ENCODE peak calls at places on chromosomes 13 and 19, in seven cellular contexts. One of them, this sample, is unnamed. For H3K27me3, the result is how much of the 10 kb centered on the place peaks cover.

GRCh38 chr13:40371531-40372125 is 294.8 kb downstream of the FOXO1 start:
- DNase-seq in BJ: no peak
- DNase-seq in DND-41: no peak
- DNase-seq in heart left ventricle: no peak
- DNase-seq in testis: no peak
- DNase-seq in cardiac muscle cell: no peak
- DNase-seq in PC-9: no peak
- DNase-seq in this sample: no peak

GRCh38 chr19:34888091-34888490 is 38.6 kb upstream of the ZNF30 start:
- DNase-seq in BJ: no peak
- DNase-seq in cardiac muscle cell: no peak
- DNase-seq in PC-9: no peak
- DNase-seq in heart left ventricle: no peak
- DNase-seq in testis: no peak
- DNase-seq in DND-41: no peak
- DNase-seq in this sample: no peak

GRCh38 chr19:4264812-4265211 is 14.3 kb upstream of the SHD start:
- DNase-seq in DND-41: no peak
- DNase-seq in cardiac muscle cell: no peak
- DNase-seq in heart left ventricle: no peak
- DNase-seq in PC-9: no peak
- DNase-seq in testis: no peak
- DNase-seq in BJ: no peak
- DNase-seq in this sample: no peak

GRCh38 chr13:109113427-109113826 is 484.0 kb downstream of the MYO16 start:
- DNase-seq in BJ: no peak
- DNase-seq in cardiac muscle cell: no peak
- DNase-seq in PC-9: no peak
- DNase-seq in testis: no peak
- DNase-seq in heart left ventricle: no peak
- DNase-seq in DND-41: no peak
- DNase-seq in this sample: no peak

GRCh38 chr13:98847780-98848179 is 95.3 kb upstream of the SLC15A1 start:
- DNase-seq in cardiac muscle cell: peak
- DNase-seq in heart left ventricle: no peak
- DNase-seq in BJ: no peak
- DNase-seq in PC-9: no peak
- DNase-seq in DND-41: no peak
- DNase-seq in testis: no peak
- DNase-seq in this sample: no peak

GRCh38 chr19:1567116-1567847 is 843 bp downstream of the MEX3D start:
- DNase-seq in BJ: no peak
- DNase-seq in cardiac muscle cell: peak
- DNase-seq in heart left ventricle: peak
- DNase-seq in DND-41: no peak
- DNase-seq in testis: no peak
- DNase-seq in PC-9: no peak
- DNase-seq in this sample: peak

GRCh38 chr13:94494021-94494420 is 14.5 kb upstream of the DCT start:
- DNase-seq in BJ: no peak
- DNase-seq in PC-9: no peak
- DNase-seq in heart left ventricle: no peak
- DNase-seq in DND-41: peak
- DNase-seq in testis: no peak
- DNase-seq in cardiac muscle cell: no peak
- DNase-seq in this sample: peak

GRCh38 chr19:2041436-2041685 is 9.7 kb downstream of the MKNK2 start:
- DNase-seq in DND-41: no peak
- DNase-seq in BJ: no peak
- DNase-seq in heart left ventricle: no peak
- DNase-seq in testis: no peak
- DNase-seq in PC-9: no peak
- DNase-seq in cardiac muscle cell: no peak
- DNase-seq in this sample: no peak

GRCh38 chr13:76440568-76440967 is 445.6 kb downstream of the KCTD12 start:
- DNase-seq in BJ: no peak
- DNase-seq in heart left ventricle: no peak
- DNase-seq in testis: no peak
- DNase-seq in cardiac muscle cell: no peak
- DNase-seq in PC-9: no peak
- DNase-seq in DND-41: no peak
- DNase-seq in this sample: no peak

GRCh38 chr13:59666504-59666903 is 497.2 kb downstream of the DIAPH3 start:
- DNase-seq in heart left ventricle: no peak
- DNase-seq in BJ: no peak
- DNase-seq in testis: no peak
- DNase-seq in PC-9: no peak
- DNase-seq in cardiac muscle cell: peak
- DNase-seq in DND-41: no peak
- DNase-seq in this sample: no peak

GRCh38 chr13:20033486-20033885 is 75.0 kb downstream of the ZMYM2 start:
- DNase-seq in testis: no peak
- DNase-seq in PC-9: no peak
- DNase-seq in cardiac muscle cell: no peak
- DNase-seq in DND-41: no peak
- DNase-seq in heart left ventricle: no peak
- DNase-seq in BJ: no peak
- DNase-seq in this sample: no peak

GRCh38 chr13:48588120-48588519 is 55.2 kb upstream of the RCBTB2 start:
- DNase-seq in BJ: no peak
- DNase-seq in cardiac muscle cell: no peak
- DNase-seq in PC-9: no peak
- DNase-seq in DND-41: no peak
- DNase-seq in heart left ventricle: no peak
- DNase-seq in testis: no peak
- DNase-seq in this sample: no peak

GRCh38 chr13:74264333-74264732 is 130.1 kb upstream of the KLF12 start:
- DNase-seq in DND-41: no peak
- DNase-seq in BJ: no peak
- DNase-seq in PC-9: no peak
- DNase-seq in testis: no peak
- DNase-seq in cardiac muscle cell: no peak
- DNase-seq in heart left ventricle: no peak
- DNase-seq in this sample: no peak

GRCh38 chr13:64684685-64685431 is 2545.3 kb downstream of the PCDH9 start:
- DNase-seq in PC-9: no peak
- DNase-seq in testis: no peak
- DNase-seq in DND-41: no peak
- DNase-seq in BJ: no peak
- DNase-seq in heart left ventricle: no peak
- DNase-seq in cardiac muscle cell: peak
- DNase-seq in this sample: no peak

GRCh38 chr13:67736646-67737420 is 506.7 kb upstream of the PCDH9 start:
- DNase-seq in cardiac muscle cell: peak
- DNase-seq in heart left ventricle: no peak
- DNase-seq in testis: peak
- DNase-seq in BJ: no peak
- DNase-seq in DND-41: no peak
- DNase-seq in PC-9: no peak
- DNase-seq in this sample: peak
- TF ChIP-seq CTCF in cardiac muscle cell: no peak
- TF ChIP-seq CTCF in heart left ventricle: no peak
- TF ChIP-seq CTCF in testis: no peak
- TF ChIP-seq CTCF in BJ: no peak
- TF ChIP-seq CTCF in DND-41: peak
- TF ChIP-seq CTCF in PC-9: no peak
- TF ChIP-seq CTCF in this sample: peak

DNA sequence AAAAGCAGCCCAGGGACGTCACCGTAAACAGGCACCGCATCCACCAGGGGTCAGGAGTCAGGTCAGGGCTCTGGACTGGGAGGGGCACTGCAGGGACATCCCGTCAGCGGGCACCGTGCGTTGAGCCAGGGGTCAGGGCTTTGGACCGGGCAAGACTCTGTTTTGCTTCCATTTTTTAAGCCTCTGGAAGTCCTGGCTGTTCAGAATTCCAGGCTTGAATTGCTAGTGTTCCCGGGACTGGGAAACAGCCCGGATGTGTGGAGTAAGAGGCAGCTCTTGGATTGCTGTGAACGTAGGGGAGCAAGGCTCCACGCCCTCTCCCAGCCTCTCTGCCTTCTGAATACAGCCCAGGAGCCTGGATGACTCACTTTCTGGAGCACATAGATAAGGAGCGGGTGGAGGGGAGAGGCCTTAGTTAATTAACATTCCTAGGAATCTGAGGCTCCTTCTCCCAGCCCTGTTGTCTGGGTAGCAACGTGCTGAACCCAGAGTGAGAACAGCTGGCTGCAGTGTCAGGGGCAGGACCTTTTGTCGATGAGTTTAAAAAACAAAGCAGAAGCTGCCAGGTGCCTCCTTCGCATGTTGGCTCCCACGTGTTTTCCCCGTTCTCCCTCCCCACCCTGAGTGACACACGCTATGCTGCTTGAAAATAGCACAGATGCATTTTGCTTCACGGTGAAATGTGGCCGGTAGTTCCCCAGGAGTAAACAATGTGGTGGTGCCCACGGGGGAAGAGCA is 21.9 kb downstream of the ATP11A start:
- DNase-seq in heart left ventricle: peak
- DNase-seq in BJ: peak
- DNase-seq in testis: peak
- DNase-seq in cardiac muscle cell: peak
- DNase-seq in DND-41: no peak
- DNase-seq in PC-9: peak
- DNase-seq in this sample: peak
- H3K4me3 ChIP-seq in heart left ventricle: peak
- H3K4me3 ChIP-seq in BJ: peak
- H3K4me3 ChIP-seq in testis: no peak
- H3K4me3 ChIP-seq in cardiac muscle cell: no peak
- H3K4me3 ChIP-seq in DND-41: no peak
- H3K4me3 ChIP-seq in PC-9: peak
- H3K4me3 ChIP-seq in this sample: no peak

GRCh38 chr19:14061081-14061749 is 661 bp downstream of the PALM3 start:
- DNase-seq in cardiac muscle cell: peak
- DNase-seq in testis: no peak
- DNase-seq in heart left ventricle: no peak
- DNase-seq in PC-9: peak
- DNase-seq in DND-41: no peak
- DNase-seq in BJ: no peak
- DNase-seq in this sample: no peak

GRCh38 chr19:14062558-14062855 is 631 bp upstream of the PALM3 start:
- DNase-seq in BJ: no peak
- DNase-seq in testis: no peak
- DNase-seq in heart left ventricle: no peak
- DNase-seq in cardiac muscle cell: no peak
- DNase-seq in PC-9: peak
- DNase-seq in DND-41: no peak
- DNase-seq in this sample: no peak

GRCh38 chr19:14061751-14062557 is at the start of gene PALM3:
- DNase-seq in cardiac muscle cell: no peak
- DNase-seq in BJ: no peak
- DNase-seq in DND-41: no peak
- DNase-seq in testis: peak
- DNase-seq in PC-9: peak
- DNase-seq in heart left ventricle: no peak
- DNase-seq in this sample: no peak

GRCh38 chr19:14066139-14066538 is 4.3 kb upstream of the PALM3 start:
- DNase-seq in testis: no peak
- DNase-seq in DND-41: no peak
- DNase-seq in PC-9: no peak
- DNase-seq in BJ: no peak
- DNase-seq in cardiac muscle cell: no peak
- DNase-seq in heart left ventricle: no peak
- DNase-seq in this sample: no peak

DNA sequence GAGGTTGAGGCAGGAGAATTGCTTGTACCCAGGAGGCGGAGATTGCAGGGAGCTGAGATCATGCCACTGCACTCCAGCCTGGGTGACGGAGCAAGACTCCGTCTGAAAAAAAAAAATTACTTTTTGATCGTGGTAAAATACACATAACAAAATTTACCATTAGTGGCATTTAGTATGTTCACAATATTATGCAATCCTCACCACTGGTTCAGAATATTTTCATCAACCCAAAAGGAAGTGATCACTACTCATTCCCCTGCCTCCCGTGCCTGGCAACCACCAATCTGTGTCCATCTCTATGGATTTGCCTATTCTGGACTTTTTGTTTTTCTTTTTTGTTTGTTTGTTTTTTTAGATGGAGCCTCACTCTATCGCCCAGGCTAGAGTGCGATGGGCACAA is 1.2 kb upstream of the PALM3 start:
- DNase-seq in testis: no peak
- DNase-seq in BJ: no peak
- DNase-seq in cardiac muscle cell: peak
- DNase-seq in PC-9: no peak
- DNase-seq in heart left ventricle: no peak
- DNase-seq in DND-41: no peak
- DNase-seq in this sample: no peak
- H3K27me3 ChIP-seq in testis: under half
- H3K27me3 ChIP-seq in BJ: under half
- H3K27me3 ChIP-seq in cardiac muscle cell: under half
- H3K27me3 ChIP-seq in PC-9: under half
- H3K27me3 ChIP-seq in heart left ventricle: under half
- H3K27me3 ChIP-seq in DND-41: under half
- H3K27me3 ChIP-seq in this sample: under half

GRCh38 chr19:14722127-14722526 is 32.3 kb downstream of the ZNF333 start:
- DNase-seq in DND-41: no peak
- DNase-seq in cardiac muscle cell: no peak
- DNase-seq in BJ: no peak
- DNase-seq in PC-9: no peak
- DNase-seq in testis: no peak
- DNase-seq in heart left ventricle: no peak
- DNase-seq in this sample: no peak

GRCh38 chr19:14719162-14719561 is 29.3 kb downstream of the ZNF333 start:
- DNase-seq in PC-9: no peak
- DNase-seq in DND-41: no peak
- DNase-seq in heart left ventricle: no peak
- DNase-seq in BJ: no peak
- DNase-seq in testis: no peak
- DNase-seq in cardiac muscle cell: no peak
- DNase-seq in this sample: no peak

GRCh38 chr19:14715841-14716240 is 26.0 kb downstream of the ZNF333 start:
- DNase-seq in PC-9: no peak
- DNase-seq in cardiac muscle cell: no peak
- DNase-seq in BJ: no peak
- DNase-seq in testis: no peak
- DNase-seq in heart left ventricle: no peak
- DNase-seq in DND-41: no peak
- DNase-seq in this sample: no peak

DNA sequence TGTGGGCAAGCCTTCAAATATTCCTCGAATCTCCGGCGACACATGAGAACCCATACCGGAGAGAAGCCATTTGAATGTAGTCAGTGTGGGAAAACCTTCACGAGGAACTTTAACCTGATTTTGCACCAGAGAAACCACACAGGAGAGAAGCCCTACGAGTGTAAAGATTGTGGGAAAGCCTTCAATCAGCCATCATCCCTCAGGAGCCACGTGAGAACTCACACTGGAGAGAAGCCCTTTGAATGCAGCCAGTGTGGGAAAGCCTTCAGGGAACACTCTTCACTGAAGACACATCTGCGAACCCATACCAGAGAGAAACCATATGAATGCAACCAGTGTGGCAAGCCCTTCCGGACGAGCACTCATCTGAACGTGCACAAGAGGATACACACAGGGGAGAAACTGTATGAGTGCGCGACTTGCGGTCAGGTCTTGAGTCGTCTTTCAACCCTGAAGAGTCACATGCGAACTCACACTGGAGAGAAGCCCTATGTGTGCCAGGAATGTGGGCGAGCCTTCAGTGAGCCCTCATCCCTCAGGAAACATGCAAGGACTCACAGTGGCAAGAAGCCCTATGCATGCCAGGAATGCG is 28.8 kb downstream of the ZNF333 start:
- DNase-seq in testis: no peak
- DNase-seq in DND-41: no peak
- DNase-seq in cardiac muscle cell: peak
- DNase-seq in heart left ventricle: no peak
- DNase-seq in BJ: no peak
- DNase-seq in PC-9: no peak
- DNase-seq in this sample: no peak
- TF ChIP-seq CTCF in testis: no peak
- TF ChIP-seq CTCF in DND-41: no peak
- TF ChIP-seq CTCF in cardiac muscle cell: no peak
- TF ChIP-seq CTCF in heart left ventricle: no peak
- TF ChIP-seq CTCF in BJ: no peak
- TF ChIP-seq CTCF in PC-9: no peak
- TF ChIP-seq CTCF in this sample: no peak

This sample was measured in BE2C.